ENCODE peak calls at places on chromosome 7, in four cellular contexts. O is activated T-cell treated with anti-CD3 and anti-CD28 coated beads for 1 hour, H is cerebellar cortex, U is stromal cell of bone marrow. R is an unnamed sample.

GRCh38 chr7:40519009-40519408 is 384.2 kb downstream of the SUGCT start:
- DNase-seq in O (no peak), H (no peak), U (no peak), R (no peak)

GRCh38 chr7:95632609-95633008 is 36.3 kb upstream of the PDK4 start:
- DNase-seq in O (no peak), H (no peak), U (peak; percentile 97), R (no peak)

GRCh38 chr7:18534481-18534880 is 38.9 kb downstream of the HDAC9 start:
- DNase-seq in O (no peak), H (no peak), U (no peak), R (no peak)

GRCh38 chr7:94249631-94250030 is 145.1 kb upstream of the COL1A2 start:
- DNase-seq in O (no peak), H (no peak), U (no peak), R (no peak)

GRCh38 chr7:154388999-154389398 is 336.8 kb downstream of the DPP6 start:
- DNase-seq in O (no peak), H (no peak), U (no peak), R (no peak)

GRCh38 chr7:20793686-20794394 is 7.2 kb upstream of the SP8 start:
- DNase-seq in O (no peak), H (no peak), U (no peak), R (no peak)

GRCh38 chr7:133985300-133985699 is 141.8 kb upstream of the LRGUK start:
- DNase-seq in O (no peak), H (no peak), U (no peak), R (no peak)

GRCh38 chr7:30468791-30469190 is 9.8 kb downstream of the NOD1 start:
- DNase-seq in O (no peak), H (no peak), U (no peak), R (no peak)

GRCh38 chr7:141837683-141838082 is 3.6 kb downstream of the PRSS37 start:
- DNase-seq in O (no peak), H (no peak), U (no peak), R (no peak)